ENCODE peak calls at places on chromosomes 16 and 17, in five cellular contexts. One of them, this sample, is unnamed.

GRCh38 chr16:48053346-48053745 is 102.4 kb downstream of the ABCC12 start:
- DNase-seq in PC-3: peak; percentile 53
- DNase-seq in GM23338: peak; percentile 77
- DNase-seq in upper lobe of right lung: peak; percentile 70
- DNase-seq in heart right ventricle: no peak
- DNase-seq in this sample: no peak

GRCh38 chr17:68759002-68759342 is 157.8 kb upstream of the FAM20A start:
- DNase-seq in upper lobe of right lung: no peak
- DNase-seq in heart right ventricle: no peak
- DNase-seq in GM23338: no peak
- DNase-seq in PC-3: no peak
- DNase-seq in this sample: no peak

GRCh38 chr17:27543464-27543856 is 87.2 kb downstream of the KSR1 start:
- DNase-seq in upper lobe of right lung: no peak
- DNase-seq in heart right ventricle: no peak
- DNase-seq in PC-3: no peak
- DNase-seq in GM23338: no peak
- DNase-seq in this sample: no peak

GRCh38 chr16:66001432-66001831 is 365.1 kb upstream of the CDH5 start:
- DNase-seq in PC-3: peak; percentile 74
- DNase-seq in GM23338: no peak
- DNase-seq in heart right ventricle: no peak
- DNase-seq in upper lobe of right lung: no peak
- DNase-seq in this sample: no peak

GRCh38 chr17:74472890-74473289 is 6.5 kb downstream of the CD300A start:
- DNase-seq in PC-3: no peak
- DNase-seq in GM23338: no peak
- DNase-seq in upper lobe of right lung: no peak
- DNase-seq in heart right ventricle: no peak
- DNase-seq in this sample: no peak

GRCh38 chr16:71340406-71340805 is 18.1 kb upstream of the CALB2 start:
- DNase-seq in PC-3: no peak
- DNase-seq in heart right ventricle: no peak
- DNase-seq in upper lobe of right lung: no peak
- DNase-seq in GM23338: no peak
- DNase-seq in this sample: no peak

GRCh38 chr16:57106767-57107166 is 14.4 kb downstream of the CPNE2 start:
- DNase-seq in GM23338: no peak
- DNase-seq in heart right ventricle: peak; percentile 63
- DNase-seq in upper lobe of right lung: no peak
- DNase-seq in PC-3: peak; percentile 19
- DNase-seq in this sample: no peak

GRCh38 chr17:327296-327695 is 25.3 kb downstream of the RPH3AL start:
- DNase-seq in GM23338: no peak
- DNase-seq in heart right ventricle: no peak
- DNase-seq in PC-3: no peak
- DNase-seq in upper lobe of right lung: peak; percentile 31
- DNase-seq in this sample: no peak

GRCh38 chr17:63258785-63259184 is 187.3 kb downstream of the CYB561 start:
- DNase-seq in PC-3: no peak
- DNase-seq in heart right ventricle: no peak
- DNase-seq in GM23338: no peak
- DNase-seq in upper lobe of right lung: peak; percentile 75
- DNase-seq in this sample: no peak

GRCh38 chr16:6837722-6838121 is 494.9 kb upstream of the RBFOX1 start:
- DNase-seq in upper lobe of right lung: no peak
- DNase-seq in PC-3: no peak
- DNase-seq in GM23338: no peak
- DNase-seq in heart right ventricle: no peak
- DNase-seq in this sample: no peak

GRCh38 chr17:74467221-74467951 is 952 bp downstream of the CD300A start:
- DNase-seq in upper lobe of right lung: no peak
- DNase-seq in GM23338: peak; percentile 54
- DNase-seq in heart right ventricle: no peak
- DNase-seq in PC-3: no peak
- DNase-seq in this sample: no peak

GRCh38 chr16:15608398-15609285 is 34.3 kb downstream of the MARF1 start:
- DNase-seq in GM23338: no peak
- DNase-seq in PC-3: no peak
- DNase-seq in upper lobe of right lung: no peak
- DNase-seq in heart right ventricle: no peak
- DNase-seq in this sample: peak; percentile 28

GRCh38 chr16:53449816-53450517 is 15.7 kb downstream of the RBL2 start:
- DNase-seq in PC-3: no peak
- DNase-seq in heart right ventricle: no peak
- DNase-seq in upper lobe of right lung: no peak
- DNase-seq in GM23338: no peak
- DNase-seq in this sample: no peak

GRCh38 chr16:56800355-56800754 is 64.7 kb upstream of the SLC12A3 start:
- DNase-seq in PC-3: no peak
- DNase-seq in heart right ventricle: no peak
- DNase-seq in upper lobe of right lung: no peak
- DNase-seq in GM23338: no peak
- DNase-seq in this sample: no peak

GRCh38 chr17:65071861-65072260 is 15.3 kb upstream of the GNA13 start:
- DNase-seq in upper lobe of right lung: no peak
- DNase-seq in GM23338: no peak
- DNase-seq in heart right ventricle: no peak
- DNase-seq in PC-3: peak; percentile 87
- DNase-seq in this sample: no peak

GRCh38 chr17:49941427-49941826 is 27.6 kb upstream of the DLX4 start:
- DNase-seq in heart right ventricle: no peak
- DNase-seq in upper lobe of right lung: no peak
- DNase-seq in GM23338: no peak
- DNase-seq in PC-3: no peak
- DNase-seq in this sample: no peak

GRCh38 chr17:78252701-78253635 is 21.5 kb downstream of the TMEM235 start:
- DNase-seq in PC-3: no peak
- DNase-seq in upper lobe of right lung: peak; percentile 59
- DNase-seq in GM23338: no peak
- DNase-seq in heart right ventricle: no peak
- DNase-seq in this sample: no peak

GRCh38 chr16:85210423-85211169 is 98.3 kb upstream of the CIBAR2 start:
- DNase-seq in upper lobe of right lung: no peak
- DNase-seq in PC-3: peak; percentile 32
- DNase-seq in GM23338: no peak
- DNase-seq in heart right ventricle: no peak
- DNase-seq in this sample: no peak

GRCh38 chr17:81091774-81092517 is 57.0 kb downstream of the BAIAP2 start:
- DNase-seq in upper lobe of right lung: no peak
- DNase-seq in heart right ventricle: no peak
- DNase-seq in PC-3: no peak
- DNase-seq in GM23338: no peak
- DNase-seq in this sample: no peak

GRCh38 chr16:2913603-2914002 is 1.9 kb downstream of the FLYWCH1 start:
- DNase-seq in PC-3: no peak
- DNase-seq in GM23338: no peak
- DNase-seq in heart right ventricle: no peak
- DNase-seq in upper lobe of right lung: no peak
- DNase-seq in this sample: no peak

GRCh38 chr16:17302620-17303019 is 168.1 kb downstream of the XYLT1 start:
- DNase-seq in heart right ventricle: no peak
- DNase-seq in upper lobe of right lung: no peak
- DNase-seq in GM23338: no peak
- DNase-seq in PC-3: no peak
- DNase-seq in this sample: no peak

GRCh38 chr16:11410382-11411058 is 65.3 kb downstream of the RMI2 start:
- DNase-seq in PC-3: no peak
- DNase-seq in heart right ventricle: no peak
- DNase-seq in GM23338: no peak
- DNase-seq in upper lobe of right lung: no peak
- DNase-seq in this sample: peak; percentile 48

DNA sequence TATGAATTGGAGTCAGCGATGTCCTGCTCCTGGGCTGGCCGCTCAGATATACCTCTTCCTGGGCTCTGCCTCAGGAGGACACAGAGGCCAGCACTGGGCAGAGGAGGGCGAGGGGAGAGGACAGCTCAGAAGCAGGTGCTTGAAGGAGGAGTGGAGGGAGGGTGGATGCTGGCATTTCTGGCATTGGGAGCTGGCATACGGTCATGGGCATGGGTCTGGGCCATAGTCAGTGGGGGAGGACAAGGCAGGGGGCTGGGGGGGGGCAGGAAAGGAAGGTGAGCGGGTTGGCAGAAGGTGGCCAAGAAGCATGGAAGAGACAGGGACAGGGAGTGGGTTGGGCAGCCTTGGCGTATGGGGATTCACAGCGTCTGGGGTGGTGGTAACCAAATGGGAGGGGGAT is 16.7 kb upstream of the RAP1GAP2 start:
- DNase-seq in upper lobe of right lung: no peak
- DNase-seq in heart right ventricle: no peak
- DNase-seq in PC-3: no peak
- DNase-seq in GM23338: no peak
- DNase-seq in this sample: no peak
- H3K27me3 ChIP-seq in upper lobe of right lung: peaks cover 36% of the 10 kb centered on the region
- H3K27me3 ChIP-seq in heart right ventricle: peaks cover 46% of the 10 kb centered on the region
- H3K27me3 ChIP-seq in PC-3: no peaks in the 10 kb centered on the region
- H3K27me3 ChIP-seq in GM23338: no peaks in the 10 kb centered on the region
- H3K27me3 ChIP-seq in this sample: no peaks in the 10 kb centered on the region

GRCh38 chr17:77208856-77209255 is 68.1 kb downstream of the SEC14L1 start:
- DNase-seq in upper lobe of right lung: no peak
- DNase-seq in GM23338: no peak
- DNase-seq in heart right ventricle: no peak
- DNase-seq in PC-3: no peak
- DNase-seq in this sample: no peak
- TF ChIP-seq CTCF in upper lobe of right lung: no peak
- TF ChIP-seq CTCF in GM23338: no peak
- TF ChIP-seq CTCF in heart right ventricle: no peak
- TF ChIP-seq CTCF in PC-3: no peak
- TF ChIP-seq CTCF in this sample: no peak

DNA sequence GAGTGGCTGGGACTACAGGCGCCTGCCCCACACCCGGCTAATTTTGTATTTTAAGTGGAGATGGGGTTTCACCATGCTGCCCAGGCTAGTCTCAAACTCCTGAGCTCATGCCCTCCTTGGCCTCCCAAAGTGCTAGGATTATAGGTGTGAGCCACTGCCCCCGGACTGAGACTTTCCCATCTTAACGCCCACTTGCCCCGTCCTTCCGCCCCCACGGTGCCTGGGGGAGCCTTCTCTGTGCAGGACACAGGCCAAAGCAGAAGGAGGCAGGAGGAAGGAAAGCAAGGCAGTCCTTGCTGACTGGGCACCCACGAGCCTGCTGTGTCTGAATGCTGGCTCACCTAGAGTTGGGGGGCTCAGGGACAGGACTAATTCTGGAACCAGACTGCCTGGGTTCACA is 17.6 kb upstream of the GNG13 start:
- DNase-seq in heart right ventricle: no peak
- DNase-seq in upper lobe of right lung: no peak
- DNase-seq in GM23338: no peak
- DNase-seq in PC-3: no peak
- DNase-seq in this sample: no peak
- H3K27me3 ChIP-seq in heart right ventricle: peaks cover 81% of the 10 kb centered on the region
- H3K27me3 ChIP-seq in upper lobe of right lung: peaks cover 52% of the 10 kb centered on the region
- H3K27me3 ChIP-seq in GM23338: no peaks in the 10 kb centered on the region
- H3K27me3 ChIP-seq in PC-3: no peaks in the 10 kb centered on the region
- H3K27me3 ChIP-seq in this sample: peaks cover 6% of the 10 kb centered on the region

GRCh38 chr17:82204831-82205719 is 7.6 kb downstream of the CCDC57 start:
- DNase-seq in upper lobe of right lung: no peak
- DNase-seq in PC-3: peak; percentile 91
- DNase-seq in heart right ventricle: no peak
- DNase-seq in GM23338: no peak
- DNase-seq in this sample: no peak

GRCh38 chr17:82201498-82201910 is 11.1 kb downstream of the CCDC57 start:
- DNase-seq in upper lobe of right lung: no peak
- DNase-seq in heart right ventricle: no peak
- DNase-seq in GM23338: peak; percentile 13
- DNase-seq in PC-3: no peak
- DNase-seq in this sample: no peak

GRCh38 chr17:82202981-82203380 is 9.7 kb downstream of the CCDC57 start:
- DNase-seq in PC-3: no peak
- DNase-seq in upper lobe of right lung: no peak
- DNase-seq in heart right ventricle: no peak
- DNase-seq in GM23338: no peak
- DNase-seq in this sample: no peak

GRCh38 chr17:82203920-82204319 is 8.7 kb downstream of the CCDC57 start:
- DNase-seq in GM23338: no peak
- DNase-seq in upper lobe of right lung: no peak
- DNase-seq in PC-3: no peak
- DNase-seq in heart right ventricle: no peak
- DNase-seq in this sample: no peak

GRCh38 chr17:82205720-82206508 is 6.7 kb downstream of the CCDC57 start:
- DNase-seq in upper lobe of right lung: peak; percentile 91
- DNase-seq in PC-3: peak; percentile 95
- DNase-seq in GM23338: peak; percentile 91
- DNase-seq in heart right ventricle: peak; percentile 81
- DNase-seq in this sample: peak; percentile 59
- TF ChIP-seq CTCF in upper lobe of right lung: peak; percentile 90
- TF ChIP-seq CTCF in PC-3: peak; percentile 94
- TF ChIP-seq CTCF in GM23338: peak; percentile 74
- TF ChIP-seq CTCF in heart right ventricle: peak; percentile 96
- TF ChIP-seq CTCF in this sample: peak; percentile 86

DNA sequence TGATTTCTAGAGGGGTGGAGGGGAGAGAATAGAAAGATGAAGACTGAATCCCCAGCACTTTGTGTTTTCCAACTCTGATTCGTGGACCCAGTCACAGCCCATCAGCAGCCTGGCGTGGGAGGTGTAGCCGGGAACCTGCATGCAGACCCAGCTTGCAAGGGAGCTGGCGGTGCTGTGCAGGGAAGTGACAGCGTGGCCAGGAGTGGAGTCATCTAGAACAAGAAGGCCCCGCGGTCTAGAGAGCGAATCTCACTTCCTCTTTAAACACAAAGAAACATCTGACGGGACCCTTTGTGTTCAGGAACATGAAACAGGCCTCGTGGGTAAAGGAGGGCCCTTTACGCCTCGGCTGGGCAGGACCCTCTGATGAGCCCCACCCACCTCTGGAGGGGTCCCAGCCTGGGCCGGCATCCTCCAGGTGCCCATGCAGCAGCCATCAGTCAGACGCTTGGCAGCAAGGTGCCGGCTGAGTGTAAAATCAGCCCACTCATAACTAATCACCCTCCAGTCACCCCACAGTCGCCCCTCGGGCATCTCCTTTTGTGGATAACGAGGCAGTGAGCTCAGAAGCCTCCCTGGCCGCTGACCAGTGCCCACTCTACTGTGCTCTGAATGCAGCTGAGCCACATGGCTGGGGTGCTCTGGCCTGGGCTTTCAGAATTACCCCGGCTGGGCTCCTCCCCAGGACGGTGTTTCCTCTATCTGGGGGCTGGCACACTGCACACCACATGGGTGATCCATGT is 4.4 kb downstream of the SNAI3 start:
- DNase-seq in upper lobe of right lung: peak; percentile 81
- DNase-seq in heart right ventricle: no peak
- DNase-seq in GM23338: no peak
- DNase-seq in PC-3: no peak
- DNase-seq in this sample: peak; percentile 81
- H3K27me3 ChIP-seq in upper lobe of right lung: peaks cover 5% of the 10 kb centered on the region
- H3K27me3 ChIP-seq in heart right ventricle: peaks cover 36% of the 10 kb centered on the region
- H3K27me3 ChIP-seq in GM23338: peaks cover 2% of the 10 kb centered on the region
- H3K27me3 ChIP-seq in PC-3: no peaks in the 10 kb centered on the region
- H3K27me3 ChIP-seq in this sample: peaks cover 21% of the 10 kb centered on the region

This sample was measured in ascending aorta.